ENCODE peak calls at places on chromosomes 13 and 19, in seven cellular contexts. F, M, P, W, O, K and R are unnamed samples.

GRCh38 chr19:21474671-21475181 is 30.7 kb upstream of the ZNF429 start:
- DNase-seq in F (no peak), M (no peak), P (peak), W (peak), O (peak), K (peak), R (peak)

GRCh38 chr19:38433268-38433733 is at the start of gene RYR1:
- DNase-seq in F (no peak), M (peak), P (no peak), W (peak), O (peak), K (peak), R (peak)

GRCh38 chr13:46698910-46699460 is 98.0 kb downstream of the ESD start:
- DNase-seq in F (no peak), M (no peak), P (no peak), W (no peak), O (no peak), K (no peak), R (no peak)

GRCh38 chr19:29528350-29528945 is 2.7 kb downstream of the VSTM2B start:
- DNase-seq in F (no peak), M (peak), P (peak), W (peak), O (peak), K (peak), R (peak)

GRCh38 chr19:31139871-31140505 is 209.2 kb downstream of the TSHZ3 start:
- DNase-seq in F (no peak), M (peak), P (no peak), W (no peak), O (no peak), K (peak), R (no peak)

GRCh38 chr19:30161770-30162169 is 210.4 kb upstream of the ZNF536 start:
- DNase-seq in F (no peak), M (no peak), P (no peak), W (no peak), O (peak), K (no peak), R (no peak)

GRCh38 chr19:10913716-10914340 is 14.6 kb downstream of the YIPF2 start:
- DNase-seq in F (no peak), M (no peak), P (no peak), W (no peak), O (no peak), K (no peak), R (no peak)

GRCh38 chr19:44988896-44989563 is 12.2 kb upstream of the RELB start:
- DNase-seq in F (peak), M (peak), P (peak), W (peak), O (peak), K (peak), R (peak)

GRCh38 chr13:43364210-43365041 is 341.0 kb downstream of the DNAJC15 start:
- DNase-seq in F (no peak), M (peak), P (no peak), W (no peak), O (no peak), K (peak), R (peak)

GRCh38 chr19:15457701-15458484 is 6.5 kb downstream of the RASAL3 start:
- DNase-seq in F (no peak), M (peak), P (no peak), W (no peak), O (no peak), K (no peak), R (no peak)

GRCh38 chr13:111296417-111296816 is 24.0 kb upstream of the TEX29 start:
- DNase-seq in F (no peak), M (no peak), P (no peak), W (no peak), O (no peak), K (no peak), R (no peak)

GRCh38 chr13:37869756-37870488 is at the start of gene TRPC4:
- DNase-seq in F (peak), M (peak), P (no peak), W (peak), O (no peak), K (peak), R (peak)

GRCh38 chr13:73803997-73804396 is 330.2 kb downstream of the KLF12 start:
- DNase-seq in F (no peak), M (peak), P (no peak), W (no peak), O (no peak), K (peak), R (no peak)

GRCh38 chr13:28034256-28034655 is 45.8 kb upstream of the URAD start:
- DNase-seq in F (no peak), M (no peak), P (no peak), W (no peak), O (no peak), K (no peak), R (no peak)

GRCh38 chr13:40060318-40061007 is 405.0 kb downstream of the COG6 start:
- DNase-seq in F (peak), M (peak), P (no peak), W (peak), O (no peak), K (peak), R (peak)

GRCh38 chr19:7104783-7105447 is 35.4 kb downstream of the ZNF557 start:
- DNase-seq in F (no peak), M (no peak), P (no peak), W (no peak), O (no peak), K (no peak), R (no peak)

GRCh38 chr13:73421310-73421912 is 362.6 kb downstream of the KLF5 start:
- DNase-seq in F (no peak), M (no peak), P (no peak), W (no peak), O (no peak), K (no peak), R (no peak)

GRCh38 chr13:44651209-44651608 is 75.1 kb upstream of the TSC22D1 start:
- DNase-seq in F (no peak), M (no peak), P (no peak), W (no peak), O (no peak), K (no peak), R (no peak)

GRCh38 chr13:51444922-51445321 is 7.9 kb downstream of the INTS6 start:
- DNase-seq in F (no peak), M (peak), P (no peak), W (no peak), O (no peak), K (peak), R (no peak)

GRCh38 chr19:2624537-2625091 is 77.9 kb downstream of the GNG7 start:
- DNase-seq in F (no peak), M (no peak), P (no peak), W (peak), O (no peak), K (no peak), R (peak)

GRCh38 chr19:58544591-58545285 is 874 bp downstream of the TRIM28 start:
- DNase-seq in F (no peak), M (peak), P (no peak), W (peak), O (peak), K (peak), R (no peak)

GRCh38 chr19:35862528-35862927 is 5.8 kb downstream of the KIRREL2 start:
- DNase-seq in F (no peak), M (no peak), P (no peak), W (no peak), O (no peak), K (no peak), R (no peak)

GRCh38 chr19:16615788-16616187 is 12.2 kb downstream of the MED26 start:
- DNase-seq in F (no peak), M (no peak), P (no peak), W (no peak), O (no peak), K (no peak), R (no peak)

GRCh38 chr13:79457948-79458347 is 23.0 kb upstream of the NDFIP2 start:
- DNase-seq in F (no peak), M (no peak), P (no peak), W (no peak), O (no peak), K (peak), R (no peak)

GRCh38 chr13:58097831-58098230 is 466.3 kb downstream of the PCDH17 start:
- DNase-seq in F (no peak), M (no peak), P (no peak), W (no peak), O (no peak), K (no peak), R (no peak)

GRCh38 chr13:76641056-76641455 is 245.1 kb downstream of the KCTD12 start:
- DNase-seq in F (no peak), M (peak), P (no peak), W (no peak), O (no peak), K (no peak), R (no peak)

GRCh38 chr19:10338940-10339339 is 484 bp downstream of the ICAM3 start:
- DNase-seq in F (no peak), M (no peak), P (no peak), W (no peak), O (no peak), K (no peak), R (no peak)

GRCh38 chr19:41480336-41480735 is 37.4 kb downstream of the ERICH4 start:
- DNase-seq in F (no peak), M (no peak), P (no peak), W (no peak), O (no peak), K (no peak), R (no peak)

GRCh38 chr19:3984584-3984907 is 717 bp downstream of the EEF2 start:
- DNase-seq in F (no peak), M (no peak), P (no peak), W (no peak), O (no peak), K (peak), R (no peak)

GRCh38 chr19:3020321-3020960 is 8.6 kb downstream of the TLE2 start:
- DNase-seq in F (no peak), M (no peak), P (no peak), W (no peak), O (no peak), K (no peak), R (no peak)

GRCh38 chr13:22114630-22115311 is 443.9 kb downstream of the FGF9 start:
- DNase-seq in F (no peak), M (no peak), P (no peak), W (no peak), O (peak), K (peak), R (no peak)

GRCh38 chr19:37594982-37595382 is 306 bp downstream of the ZNF540 start:
- DNase-seq in F (peak), M (no peak), P (peak), W (peak), O (peak), K (peak), R (peak)

GRCh38 chr13:20412761-20413355 is 112.8 kb downstream of the CRYL1 start:
- DNase-seq in F (no peak), M (no peak), P (no peak), W (no peak), O (no peak), K (no peak), R (no peak)

GRCh38 chr19:42316223-42317211 is 3.4 kb downstream of the TMEM145 start:
- DNase-seq in F (no peak), M (no peak), P (no peak), W (peak), O (no peak), K (peak), R (peak)

GRCh38 chr13:40221460-40222201 is 444.8 kb downstream of the FOXO1 start:
- DNase-seq in F (no peak), M (peak), P (no peak), W (no peak), O (peak), K (no peak), R (no peak)

GRCh38 chr13:91111476-91112190 is 235.9 kb upstream of the MIR17HG start:
- DNase-seq in F (no peak), M (no peak), P (no peak), W (no peak), O (no peak), K (no peak), R (no peak)

GRCh38 chr19:10808937-10809655 is 26.9 kb downstream of the TMED1 start:
- DNase-seq in F (no peak), M (no peak), P (no peak), W (peak), O (peak), K (no peak), R (no peak)